ENCODE peak calls at places on chromosome 9, in ten cellular contexts. J is lung, B is WTC11, F is left ventricle myocardium inferior, D is SJSA1, P is Right ventricle myocardium superior, X is K562, Z is glutamatergic neuron, G is KG1, I is GM23338. W is an unnamed sample.

GRCh38 chr9:92181296-92181695 is 66.1 kb upstream of the SPTLC1 start:
- DNase-seq in G (no peak), B (no peak), J (no peak), P (no peak), X (no peak), I (no peak), F (no peak), Z (no peak), D (no peak), W (no peak)

GRCh38 chr9:121999556-121999955 is 93.6 kb downstream of the TTLL11 start:
- DNase-seq in I (no peak), G (no peak), Z (no peak), P (no peak), B (no peak), F (no peak), X (no peak), J (no peak), D (no peak), W (no peak)

GRCh38 chr9:93207860-93208734 is 24.2 kb downstream of the WNK2 start:
- DNase-seq in G (no peak), D (no peak), J (no peak), B (no peak), X (no peak), I (no peak), Z (peak; percentile 15), F (no peak), P (no peak), W (no peak)

GRCh38 chr9:114382951-114383865 is 4.6 kb downstream of the AKNA start:
- DNase-seq in P (peak; percentile 60), X (no peak), B (peak; percentile 62), G (no peak), F (no peak), D (no peak), J (no peak), Z (peak; percentile 51), I (peak; percentile 83), W (peak; percentile 61)

GRCh38 chr9:95004452-95005275 is 278.2 kb downstream of the AOPEP start:
- DNase-seq in Z (peak; percentile 68), D (peak; percentile 49), J (no peak), G (no peak), B (peak; percentile 45), X (peak; percentile 80), F (peak; percentile 68), P (peak; percentile 75), I (peak; percentile 73), W (no peak)

GRCh38 chr9:133609311-133610098 is at the start of gene FAM163B:
- DNase-seq in B (peak; percentile 73), F (peak; percentile 29), G (peak; percentile 5), P (no peak), Z (no peak), I (peak; percentile 78), X (peak; percentile 85), D (no peak), J (no peak), W (peak; percentile 50)

GRCh38 chr9:69454327-69454726 is 129.3 kb downstream of the ENTREP1 start:
- DNase-seq in X (no peak), D (no peak), Z (no peak), P (no peak), G (no peak), F (no peak), B (no peak), J (no peak), I (no peak), W (no peak)

GRCh38 chr9:9061599-9061998 is 1262.0 kb upstream of the DMAC1 start:
- DNase-seq in I (no peak), Z (no peak), D (no peak), P (no peak), X (no peak), J (no peak), F (no peak), B (no peak), G (no peak), W (no peak)

GRCh38 chr9:86263876-86264275 is 4.4 kb upstream of the C9orf153 start:
- DNase-seq in F (no peak), B (no peak), Z (no peak), I (no peak), G (no peak), D (no peak), X (no peak), P (no peak), J (no peak), W (no peak)

GRCh38 chr9:124209279-124209678 is 48.5 kb upstream of the NEK6 start:
- DNase-seq in Z (no peak), F (no peak), P (no peak), X (peak; percentile 36), G (no peak), J (no peak), D (no peak), B (peak; percentile 63), I (peak; percentile 83), W (no peak)

W was measured in substantia nigra.